ENCODE peak calls at places on chromosomes 11 and 22, in five cellular contexts. R is heart left ventricle, L is HepG2, W is stomach, C is breast epithelium. F is an unnamed sample. For H3K4me1, the result is how much of the 10 kb centered on the place peaks cover.

GRCh38 chr11:126210871-126211235 is 597 bp downstream of the RPUSD4 start:
- DNase-seq in W (no peak), R (no peak), C (no peak), L (no peak), F (no peak)

GRCh38 chr11:72897506-72897905 is 83.3 kb downstream of the ATG16L2 start:
- DNase-seq in C (no peak), R (no peak), L (no peak), W (no peak), F (no peak)

GRCh38 chr22:39147335-39148023 is 5.0 kb downstream of the CBX7 start:
- DNase-seq in R (no peak), L (no peak), W (no peak), C (no peak), F (no peak)

GRCh38 chr22:30996462-30996861 is 27.4 kb downstream of the TUG1 start:
- DNase-seq in R (no peak), W (no peak), C (no peak), L (no peak), F (no peak)

GRCh38 chr11:132448334-132448995 is 1078.0 kb downstream of the NTM start:
- DNase-seq in L (no peak), C (no peak), R (no peak), W (no peak), F (no peak)

GRCh38 chr11:69878927-69879733 is 59.9 kb upstream of the FGF3 start:
- DNase-seq in C (peak), R (no peak), W (no peak), L (no peak), F (peak)

GRCh38 chr11:70558651-70559050 is 160.3 kb downstream of the CTTN start:
- DNase-seq in C (no peak), L (no peak), R (no peak), W (no peak), F (no peak)

GRCh38 chr11:985848-986247 is 50.7 kb downstream of the MUC6 start:
- DNase-seq in W (no peak), L (no peak), C (no peak), R (no peak), F (no peak)

GRCh38 chr11:1763336-1763795 is 361 bp downstream of the CTSD start:
- DNase-seq in W (no peak), L (no peak), R (no peak), C (no peak), F (no peak)

GRCh38 chr22:48959496-48959895 is 868.2 kb downstream of the BRD1 start:
- DNase-seq in C (no peak), L (no peak), W (peak), R (no peak), F (no peak)

GRCh38 chr22:27835446-27835845 is 33.9 kb upstream of the MN1 start:
- DNase-seq in L (no peak), R (no peak), C (no peak), W (no peak), F (no peak)

GRCh38 chr22:49042066-49042465 is 785.6 kb downstream of the BRD1 start:
- DNase-seq in W (no peak), C (no peak), L (no peak), R (no peak), F (no peak)

GRCh38 chr11:113593698-113594308 is 112.3 kb downstream of the TMPRSS5 start:
- DNase-seq in L (no peak), W (no peak), R (no peak), C (no peak), F (no peak)

GRCh38 chr22:38467904-38468760 is at the start of gene KDELR3:
- DNase-seq in L (no peak), W (peak), C (no peak), R (peak), F (peak)

DNA sequence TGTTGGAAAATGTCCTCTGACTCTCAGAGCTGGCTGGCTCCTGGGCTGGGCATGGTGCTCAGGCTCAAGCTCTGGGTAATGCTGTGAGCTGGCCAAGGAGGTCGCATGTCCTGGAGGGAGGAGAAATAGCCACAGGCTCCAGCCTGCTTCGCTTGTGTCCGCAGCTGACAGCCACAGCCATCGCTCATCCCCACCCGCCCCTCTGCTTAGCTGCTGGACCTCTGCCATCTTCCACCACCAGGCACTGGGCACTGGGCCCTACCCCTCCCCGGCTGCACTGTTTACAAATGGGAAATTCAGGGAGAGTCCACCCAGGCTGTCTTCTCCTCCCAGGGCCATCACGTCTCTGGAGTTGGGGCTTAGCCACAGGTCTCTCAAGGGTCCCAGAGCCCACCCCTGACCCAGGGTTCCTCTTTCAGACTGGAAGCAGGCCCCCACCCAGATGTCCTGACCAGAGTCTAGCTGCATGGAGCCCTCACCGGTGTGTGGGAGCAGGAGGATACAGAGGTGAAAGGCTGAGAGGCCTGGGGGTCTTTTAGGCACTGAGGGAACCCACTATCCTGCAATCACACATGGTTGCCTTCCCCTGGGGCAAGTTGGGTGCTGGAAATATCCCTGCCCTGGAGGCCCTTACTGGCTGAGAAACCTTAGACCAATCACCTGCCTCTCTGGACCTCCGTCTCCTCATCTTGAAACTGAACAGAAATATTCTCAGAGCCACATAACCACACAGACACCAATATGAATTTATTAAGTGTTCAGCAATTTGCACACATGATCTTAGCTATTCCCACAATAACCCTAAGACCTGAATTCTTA is 62.7 kb downstream of the CD82 start:
- DNase-seq in C (no peak), R (peak), L (no peak), W (peak), F (peak)
- H3K4me1 ChIP-seq in C (under half), R (half or more), L (under half), W (under half), F (under half)

GRCh38 chr11:59152312-59152967 is 9.8 kb downstream of the FAM111A start:
- DNase-seq in W (no peak), C (no peak), R (no peak), L (no peak), F (no peak)
- TF ChIP-seq POLR2A in W (no peak), C (no peak), R (no peak), L (no peak), F (no peak)

GRCh38 chr11:61550665-61551227 is 30.1 kb downstream of the SYT7 start:
- DNase-seq in L (no peak), R (no peak), C (no peak), W (no peak), F (no peak)
- H3K4me1 ChIP-seq in L (under half), R (under half), C (under half), W (under half), F (under half)

GRCh38 chr11:6546735-6547134 is 49.7 kb downstream of the DNHD1 start:
- DNase-seq in C (no peak), W (no peak), L (no peak), R (no peak), F (no peak)

GRCh38 chr11:6548121-6548520 is 51.0 kb downstream of the DNHD1 start:
- DNase-seq in W (no peak), L (no peak), C (no peak), R (no peak), F (no peak)

GRCh38 chr11:6547177-6547576 is 50.1 kb downstream of the DNHD1 start:
- DNase-seq in R (no peak), L (no peak), W (no peak), C (no peak), F (no peak)

GRCh38 chr11:6544921-6545850 is 48.1 kb downstream of the DNHD1 start:
- DNase-seq in C (no peak), L (no peak), W (no peak), R (no peak), F (peak)

DNA sequence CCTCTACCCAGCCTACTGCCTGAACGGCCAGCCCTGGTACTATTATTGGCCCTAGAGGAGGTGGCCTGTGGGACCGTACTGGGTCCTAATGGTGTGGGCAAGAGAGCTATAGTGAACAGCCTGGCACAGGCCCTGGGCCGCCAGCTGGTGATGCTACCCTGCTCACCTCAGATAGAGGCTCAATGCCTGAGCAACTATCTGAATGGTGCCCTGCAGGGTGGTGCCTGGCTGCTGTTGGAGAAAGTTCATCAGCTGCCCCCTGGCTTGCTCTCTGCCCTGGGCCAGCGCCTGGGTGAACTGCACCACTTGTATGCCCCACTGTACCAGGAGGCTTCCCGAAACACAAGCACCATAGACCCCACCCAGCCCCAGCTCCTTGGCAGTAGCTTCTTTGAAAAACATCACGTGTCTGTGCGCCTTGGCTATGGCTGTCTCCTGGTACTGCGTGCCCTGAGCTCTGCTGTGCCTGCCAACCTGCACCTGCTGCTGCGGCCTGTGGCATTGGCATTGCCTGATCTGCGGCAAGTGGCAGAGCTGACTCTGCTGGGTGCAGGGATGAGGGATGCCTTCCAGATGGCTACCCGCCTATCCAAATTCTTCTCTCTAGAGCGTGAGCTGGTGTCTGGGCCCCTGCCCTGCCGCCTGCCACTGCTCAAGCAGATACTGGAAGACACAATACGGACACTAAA is 49.0 kb downstream of the DNHD1 start:
- DNase-seq in L (no peak), W (no peak), R (no peak), C (no peak), F (peak)
- TF ChIP-seq POLR2A in L (no peak), W (no peak), R (no peak), C (no peak), F (no peak)

GRCh38 chr11:25272214-25272613 is 775.4 kb downstream of the LUZP2 start:
- DNase-seq in L (no peak), W (no peak), C (no peak), R (no peak), F (no peak)
- H3K4me1 ChIP-seq in L (under half), W (under half), C (under half), R (under half), F (under half)

GRCh38 chr22:29071261-29072045 is 1.4 kb upstream of the KREMEN1 start:
- DNase-seq in L (peak), C (peak), R (peak), W (peak), F (peak)
- TF ChIP-seq POLR2A in L (peak), C (no peak), R (no peak), W (no peak), F (no peak)

GRCh38 chr22:40434101-40434500 is 63.7 kb downstream of the SGSM3 start:
- DNase-seq in C (no peak), W (no peak), R (no peak), L (no peak), F (no peak)
- H3K4me1 ChIP-seq in C (under half), W (half or more), R (under half), L (under half), F (under half)

GRCh38 chr11:67372993-67373915 is at the start of gene CLCF1:
- DNase-seq in L (no peak), W (peak), C (peak), R (peak), F (peak)
- TF ChIP-seq POLR2A in L (no peak), W (no peak), C (no peak), R (no peak), F (peak)

GRCh38 chr11:62671272-62671603 is 235 bp upstream of the UQCC3 start:
- DNase-seq in C (no peak), R (no peak), L (no peak), W (no peak), F (no peak)
- H3K4me1 ChIP-seq in C (under half), R (half or more), L (half or more), W (half or more), F (half or more)